ENCODE peak calls at places on chromosomes 13 and 19, in eight cellular contexts. One of them, this sample, is unnamed.

GRCh38 chr13:101013245-101013644 is 338.6 kb upstream of the TMTC4 start:
- DNase-seq in CD4-positive, alpha-beta memory T cell: no peak
- DNase-seq in suprapubic skin: no peak
- DNase-seq in iPS DF 6.9: no peak
- DNase-seq in thyroid gland: no peak
- DNase-seq in pancreas: no peak
- DNase-seq in CD4-positive, alpha-beta T cell: no peak
- DNase-seq in osteoblast: no peak
- DNase-seq in this sample: no peak

GRCh38 chr13:41652735-41653361 is 195.5 kb downstream of the RGCC start:
- DNase-seq in osteoblast: peak
- DNase-seq in pancreas: no peak
- DNase-seq in CD4-positive, alpha-beta T cell: peak
- DNase-seq in thyroid gland: no peak
- DNase-seq in suprapubic skin: no peak
- DNase-seq in CD4-positive, alpha-beta memory T cell: peak
- DNase-seq in iPS DF 6.9: no peak
- DNase-seq in this sample: no peak

GRCh38 chr13:100870898-100871297 is 196.3 kb upstream of the TMTC4 start:
- DNase-seq in osteoblast: no peak
- DNase-seq in suprapubic skin: no peak
- DNase-seq in iPS DF 6.9: no peak
- DNase-seq in CD4-positive, alpha-beta T cell: no peak
- DNase-seq in CD4-positive, alpha-beta memory T cell: no peak
- DNase-seq in thyroid gland: no peak
- DNase-seq in pancreas: no peak
- DNase-seq in this sample: no peak

GRCh38 chr13:33394294-33394932 is 108.9 kb upstream of the STARD13 start:
- DNase-seq in pancreas: no peak
- DNase-seq in suprapubic skin: no peak
- DNase-seq in thyroid gland: peak
- DNase-seq in CD4-positive, alpha-beta memory T cell: no peak
- DNase-seq in iPS DF 6.9: no peak
- DNase-seq in CD4-positive, alpha-beta T cell: no peak
- DNase-seq in osteoblast: no peak
- DNase-seq in this sample: no peak

GRCh38 chr13:86486582-86486981 is 687.4 kb upstream of the SLITRK6 start:
- DNase-seq in CD4-positive, alpha-beta memory T cell: no peak
- DNase-seq in iPS DF 6.9: no peak
- DNase-seq in osteoblast: no peak
- DNase-seq in CD4-positive, alpha-beta T cell: no peak
- DNase-seq in thyroid gland: no peak
- DNase-seq in pancreas: no peak
- DNase-seq in suprapubic skin: no peak
- DNase-seq in this sample: no peak

GRCh38 chr19:30063184-30064020 is 121.4 kb downstream of the URI1 start:
- DNase-seq in pancreas: no peak
- DNase-seq in suprapubic skin: peak
- DNase-seq in CD4-positive, alpha-beta memory T cell: no peak
- DNase-seq in CD4-positive, alpha-beta T cell: no peak
- DNase-seq in thyroid gland: no peak
- DNase-seq in osteoblast: peak
- DNase-seq in iPS DF 6.9: no peak
- DNase-seq in this sample: no peak

GRCh38 chr19:46571495-46571894 is 29.6 kb upstream of the CALM3 start:
- DNase-seq in suprapubic skin: no peak
- DNase-seq in iPS DF 6.9: peak
- DNase-seq in CD4-positive, alpha-beta T cell: no peak
- DNase-seq in thyroid gland: no peak
- DNase-seq in osteoblast: peak
- DNase-seq in CD4-positive, alpha-beta memory T cell: no peak
- DNase-seq in pancreas: no peak
- DNase-seq in this sample: no peak

GRCh38 chr19:943551-944170 is 17.8 kb downstream of the ARID3A start:
- DNase-seq in pancreas: no peak
- DNase-seq in CD4-positive, alpha-beta T cell: no peak
- DNase-seq in osteoblast: no peak
- DNase-seq in suprapubic skin: no peak
- DNase-seq in iPS DF 6.9: no peak
- DNase-seq in CD4-positive, alpha-beta memory T cell: no peak
- DNase-seq in thyroid gland: no peak
- DNase-seq in this sample: no peak

GRCh38 chr13:30031488-30031887 is 181.1 kb upstream of the UBL3 start:
- DNase-seq in pancreas: no peak
- DNase-seq in thyroid gland: no peak
- DNase-seq in CD4-positive, alpha-beta T cell: no peak
- DNase-seq in iPS DF 6.9: no peak
- DNase-seq in CD4-positive, alpha-beta memory T cell: no peak
- DNase-seq in suprapubic skin: no peak
- DNase-seq in osteoblast: no peak
- DNase-seq in this sample: no peak

GRCh38 chr13:111792956-111793355 is 274.0 kb upstream of the SOX1 start:
- DNase-seq in CD4-positive, alpha-beta memory T cell: no peak
- DNase-seq in thyroid gland: no peak
- DNase-seq in pancreas: no peak
- DNase-seq in suprapubic skin: no peak
- DNase-seq in osteoblast: no peak
- DNase-seq in iPS DF 6.9: no peak
- DNase-seq in CD4-positive, alpha-beta T cell: no peak
- DNase-seq in this sample: peak

GRCh38 chr19:5149508-5149907 is 180.6 kb downstream of the KDM4B start:
- DNase-seq in osteoblast: peak
- DNase-seq in pancreas: no peak
- DNase-seq in CD4-positive, alpha-beta T cell: no peak
- DNase-seq in iPS DF 6.9: no peak
- DNase-seq in thyroid gland: no peak
- DNase-seq in suprapubic skin: no peak
- DNase-seq in CD4-positive, alpha-beta memory T cell: no peak
- DNase-seq in this sample: peak

GRCh38 chr13:25911020-25911419 is 140.8 kb downstream of the SHISA2 start:
- DNase-seq in CD4-positive, alpha-beta memory T cell: no peak
- DNase-seq in iPS DF 6.9: peak
- DNase-seq in CD4-positive, alpha-beta T cell: no peak
- DNase-seq in thyroid gland: no peak
- DNase-seq in osteoblast: no peak
- DNase-seq in pancreas: no peak
- DNase-seq in suprapubic skin: no peak
- DNase-seq in this sample: no peak

GRCh38 chr13:25916119-25916518 is 135.7 kb downstream of the SHISA2 start:
- DNase-seq in CD4-positive, alpha-beta memory T cell: no peak
- DNase-seq in iPS DF 6.9: no peak
- DNase-seq in CD4-positive, alpha-beta T cell: no peak
- DNase-seq in osteoblast: no peak
- DNase-seq in pancreas: no peak
- DNase-seq in suprapubic skin: no peak
- DNase-seq in thyroid gland: no peak
- DNase-seq in this sample: no peak

GRCh38 chr13:25908390-25908789 is 143.4 kb downstream of the SHISA2 start:
- DNase-seq in pancreas: no peak
- DNase-seq in CD4-positive, alpha-beta memory T cell: no peak
- DNase-seq in CD4-positive, alpha-beta T cell: no peak
- DNase-seq in thyroid gland: peak
- DNase-seq in iPS DF 6.9: no peak
- DNase-seq in osteoblast: no peak
- DNase-seq in suprapubic skin: no peak
- DNase-seq in this sample: no peak

GRCh38 chr13:25910243-25910642 is 141.6 kb downstream of the SHISA2 start:
- DNase-seq in CD4-positive, alpha-beta memory T cell: no peak
- DNase-seq in pancreas: no peak
- DNase-seq in osteoblast: no peak
- DNase-seq in thyroid gland: no peak
- DNase-seq in CD4-positive, alpha-beta T cell: no peak
- DNase-seq in iPS DF 6.9: no peak
- DNase-seq in suprapubic skin: no peak
- DNase-seq in this sample: no peak

GRCh38 chr13:25912961-25913360 is 138.9 kb downstream of the SHISA2 start:
- DNase-seq in osteoblast: no peak
- DNase-seq in pancreas: no peak
- DNase-seq in CD4-positive, alpha-beta T cell: no peak
- DNase-seq in thyroid gland: no peak
- DNase-seq in iPS DF 6.9: no peak
- DNase-seq in CD4-positive, alpha-beta memory T cell: no peak
- DNase-seq in suprapubic skin: no peak
- DNase-seq in this sample: no peak
- H3K27ac ChIP-seq in osteoblast: no peak
- H3K27ac ChIP-seq in pancreas: no peak
- H3K27ac ChIP-seq in CD4-positive, alpha-beta T cell: no peak
- H3K27ac ChIP-seq in thyroid gland: no peak
- H3K27ac ChIP-seq in iPS DF 6.9: no peak
- H3K27ac ChIP-seq in CD4-positive, alpha-beta memory T cell: no peak
- H3K27ac ChIP-seq in suprapubic skin: no peak
- H3K27ac ChIP-seq in this sample: no peak

GRCh38 chr13:40486518-40487163 is 179.8 kb downstream of the FOXO1 start:
- DNase-seq in pancreas: no peak
- DNase-seq in iPS DF 6.9: no peak
- DNase-seq in thyroid gland: no peak
- DNase-seq in osteoblast: no peak
- DNase-seq in suprapubic skin: no peak
- DNase-seq in CD4-positive, alpha-beta memory T cell: no peak
- DNase-seq in CD4-positive, alpha-beta T cell: no peak
- DNase-seq in this sample: no peak
- H3K27ac ChIP-seq in pancreas: no peak
- H3K27ac ChIP-seq in iPS DF 6.9: no peak
- H3K27ac ChIP-seq in thyroid gland: no peak
- H3K27ac ChIP-seq in osteoblast: no peak
- H3K27ac ChIP-seq in suprapubic skin: no peak
- H3K27ac ChIP-seq in CD4-positive, alpha-beta memory T cell: peak
- H3K27ac ChIP-seq in CD4-positive, alpha-beta T cell: peak
- H3K27ac ChIP-seq in this sample: no peak

GRCh38 chr13:36297259-36297599 is 385 bp downstream of the CCDC169 start:
- DNase-seq in CD4-positive, alpha-beta memory T cell: no peak
- DNase-seq in thyroid gland: no peak
- DNase-seq in CD4-positive, alpha-beta T cell: no peak
- DNase-seq in osteoblast: peak
- DNase-seq in pancreas: no peak
- DNase-seq in suprapubic skin: no peak
- DNase-seq in iPS DF 6.9: no peak
- DNase-seq in this sample: no peak
- H3K27ac ChIP-seq in CD4-positive, alpha-beta memory T cell: no peak
- H3K27ac ChIP-seq in thyroid gland: peak
- H3K27ac ChIP-seq in CD4-positive, alpha-beta T cell: no peak
- H3K27ac ChIP-seq in osteoblast: peak
- H3K27ac ChIP-seq in pancreas: no peak
- H3K27ac ChIP-seq in suprapubic skin: peak
- H3K27ac ChIP-seq in iPS DF 6.9: no peak
- H3K27ac ChIP-seq in this sample: no peak

DNA sequence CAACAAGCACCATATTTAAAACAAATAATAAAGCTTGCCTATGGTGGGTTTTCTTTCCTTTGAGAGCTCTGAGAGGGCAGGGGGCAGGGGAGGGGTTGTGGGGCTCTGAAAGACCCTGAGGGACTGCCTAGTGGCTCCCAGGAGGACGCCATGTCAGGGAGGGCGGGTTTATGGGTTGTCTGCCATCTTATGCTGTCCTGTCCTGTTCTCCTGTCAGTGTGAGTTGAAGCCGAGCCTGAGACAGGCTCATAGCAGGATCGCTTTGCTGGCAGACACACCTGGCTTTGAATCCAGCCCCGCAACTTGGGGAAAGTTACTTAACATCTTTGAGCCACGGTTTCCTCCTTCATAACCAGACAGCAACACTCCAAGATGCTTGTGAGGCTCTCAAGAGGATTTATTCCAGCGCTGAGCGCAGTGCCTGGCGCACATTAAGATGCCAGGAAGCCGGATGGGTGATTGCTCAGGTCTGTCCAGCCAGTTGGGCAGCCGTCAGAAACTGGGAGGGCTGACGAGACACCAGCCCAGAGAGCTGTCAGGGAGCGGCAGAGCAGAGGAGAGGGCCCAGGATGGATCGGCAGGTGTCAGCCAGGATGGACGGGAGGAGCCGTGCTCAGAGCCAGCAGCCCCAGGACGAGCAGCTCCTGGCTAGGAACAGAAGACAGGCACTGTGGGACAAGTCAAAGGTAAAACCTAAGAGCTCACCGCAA is 36.8 kb upstream of the C1QTNF9 start:
- DNase-seq in suprapubic skin: no peak
- DNase-seq in iPS DF 6.9: no peak
- DNase-seq in CD4-positive, alpha-beta T cell: no peak
- DNase-seq in osteoblast: no peak
- DNase-seq in thyroid gland: peak
- DNase-seq in pancreas: no peak
- DNase-seq in CD4-positive, alpha-beta memory T cell: no peak
- DNase-seq in this sample: no peak
- H3K27ac ChIP-seq in suprapubic skin: peak
- H3K27ac ChIP-seq in iPS DF 6.9: no peak
- H3K27ac ChIP-seq in CD4-positive, alpha-beta T cell: peak
- H3K27ac ChIP-seq in osteoblast: peak
- H3K27ac ChIP-seq in thyroid gland: peak
- H3K27ac ChIP-seq in pancreas: peak
- H3K27ac ChIP-seq in CD4-positive, alpha-beta memory T cell: peak
- H3K27ac ChIP-seq in this sample: no peak

GRCh38 chr19:7527516-7528191 is 5.2 kb downstream of the MCOLN1 start:
- DNase-seq in pancreas: no peak
- DNase-seq in thyroid gland: no peak
- DNase-seq in CD4-positive, alpha-beta memory T cell: no peak
- DNase-seq in osteoblast: no peak
- DNase-seq in CD4-positive, alpha-beta T cell: no peak
- DNase-seq in suprapubic skin: no peak
- DNase-seq in iPS DF 6.9: no peak
- DNase-seq in this sample: no peak
- H3K27ac ChIP-seq in pancreas: no peak
- H3K27ac ChIP-seq in thyroid gland: no peak
- H3K27ac ChIP-seq in CD4-positive, alpha-beta memory T cell: no peak
- H3K27ac ChIP-seq in osteoblast: no peak
- H3K27ac ChIP-seq in CD4-positive, alpha-beta T cell: no peak
- H3K27ac ChIP-seq in suprapubic skin: no peak
- H3K27ac ChIP-seq in iPS DF 6.9: no peak
- H3K27ac ChIP-seq in this sample: no peak

DNA sequence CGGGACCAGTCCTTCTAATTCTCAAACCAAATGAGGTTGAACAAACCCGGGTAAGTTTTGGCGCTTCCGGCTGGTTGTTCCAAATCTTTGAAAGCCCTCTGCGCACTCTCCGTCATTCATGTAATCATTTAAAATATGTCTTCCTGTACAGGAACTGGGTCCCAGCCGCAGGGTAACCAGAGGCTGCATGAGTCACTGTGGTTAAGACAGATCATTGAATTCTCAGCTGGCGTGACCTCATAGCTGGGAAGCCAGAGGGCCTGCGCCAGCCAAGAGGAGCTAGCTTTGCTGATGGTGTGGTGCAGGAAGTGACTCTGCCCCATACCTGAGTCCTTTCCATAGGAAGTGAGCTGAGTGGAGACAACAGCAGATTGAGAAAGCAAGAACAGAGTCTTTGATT is 135.2 kb downstream of the TSHZ3 start:
- DNase-seq in suprapubic skin: peak
- DNase-seq in pancreas: no peak
- DNase-seq in osteoblast: peak
- DNase-seq in iPS DF 6.9: no peak
- DNase-seq in CD4-positive, alpha-beta memory T cell: peak
- DNase-seq in CD4-positive, alpha-beta T cell: peak
- DNase-seq in thyroid gland: peak
- DNase-seq in this sample: peak
- H3K27ac ChIP-seq in suprapubic skin: peak
- H3K27ac ChIP-seq in pancreas: no peak
- H3K27ac ChIP-seq in osteoblast: peak
- H3K27ac ChIP-seq in iPS DF 6.9: no peak
- H3K27ac ChIP-seq in CD4-positive, alpha-beta memory T cell: peak
- H3K27ac ChIP-seq in CD4-positive, alpha-beta T cell: no peak
- H3K27ac ChIP-seq in thyroid gland: no peak
- H3K27ac ChIP-seq in this sample: peak

This sample was measured in RWPE2.